ENCODE peak calls at places on chromosomes 1 and 21, in seven cellular contexts. One of them, this sample, is unnamed.

GRCh38 chr21:37370152-37371040 is 3.8 kb downstream of the DYRK1A start:
- DNase-seq in fibroblast of pulmonary artery: peak; percentile 79
- DNase-seq in HFF-Myc: peak; percentile 41
- DNase-seq in activated CD4-positive, CD25-positive, alpha-beta regulatory T cell: no peak
- DNase-seq in NCI-H1694: no peak
- DNase-seq in NCI-H2081: no peak
- DNase-seq in NCI-H187: no peak
- DNase-seq in this sample: no peak

GRCh38 chr1:24364975-24365678 is 46.0 kb downstream of the GRHL3 start:
- DNase-seq in NCI-H2081: no peak
- DNase-seq in activated CD4-positive, CD25-positive, alpha-beta regulatory T cell: no peak
- DNase-seq in HFF-Myc: peak; percentile 60
- DNase-seq in NCI-H1694: peak; percentile 30
- DNase-seq in NCI-H187: no peak
- DNase-seq in fibroblast of pulmonary artery: peak; percentile 80
- DNase-seq in this sample: no peak

GRCh38 chr1:116243673-116244101 is 129.4 kb upstream of the ATP1A1 start:
- DNase-seq in HFF-Myc: no peak
- DNase-seq in fibroblast of pulmonary artery: no peak
- DNase-seq in activated CD4-positive, CD25-positive, alpha-beta regulatory T cell: no peak
- DNase-seq in NCI-H2081: no peak
- DNase-seq in NCI-H1694: no peak
- DNase-seq in NCI-H187: peak; percentile 40
- DNase-seq in this sample: no peak

GRCh38 chr1:63326106-63326472 is 3.7 kb downstream of the FOXD3 start:
- DNase-seq in HFF-Myc: no peak
- DNase-seq in fibroblast of pulmonary artery: no peak
- DNase-seq in NCI-H1694: no peak
- DNase-seq in NCI-H2081: no peak
- DNase-seq in NCI-H187: no peak
- DNase-seq in activated CD4-positive, CD25-positive, alpha-beta regulatory T cell: no peak
- DNase-seq in this sample: no peak

GRCh38 chr1:12138196-12139183 is 28.3 kb upstream of the TNFRSF1B start:
- DNase-seq in NCI-H1694: no peak
- DNase-seq in fibroblast of pulmonary artery: no peak
- DNase-seq in NCI-H2081: no peak
- DNase-seq in HFF-Myc: peak; percentile 51
- DNase-seq in activated CD4-positive, CD25-positive, alpha-beta regulatory T cell: no peak
- DNase-seq in NCI-H187: no peak
- DNase-seq in this sample: no peak

GRCh38 chr1:173669491-173669941 is at the start of gene ANKRD45:
- DNase-seq in activated CD4-positive, CD25-positive, alpha-beta regulatory T cell: peak; percentile 2
- DNase-seq in NCI-H2081: peak; percentile 79
- DNase-seq in NCI-H1694: no peak
- DNase-seq in HFF-Myc: peak; percentile 20
- DNase-seq in fibroblast of pulmonary artery: peak; percentile 57
- DNase-seq in NCI-H187: no peak
- DNase-seq in this sample: no peak

GRCh38 chr1:165696625-165697100 is 1.7 kb downstream of the ALDH9A1 start:
- DNase-seq in fibroblast of pulmonary artery: peak; percentile 95
- DNase-seq in HFF-Myc: peak; percentile 38
- DNase-seq in activated CD4-positive, CD25-positive, alpha-beta regulatory T cell: no peak
- DNase-seq in NCI-H1694: no peak
- DNase-seq in NCI-H187: no peak
- DNase-seq in NCI-H2081: no peak
- DNase-seq in this sample: no peak

GRCh38 chr21:34061983-34062382 is 11.4 kb upstream of the MRPS6 start:
- DNase-seq in NCI-H187: no peak
- DNase-seq in HFF-Myc: no peak
- DNase-seq in NCI-H2081: no peak
- DNase-seq in activated CD4-positive, CD25-positive, alpha-beta regulatory T cell: no peak
- DNase-seq in NCI-H1694: no peak
- DNase-seq in fibroblast of pulmonary artery: peak; percentile 15
- DNase-seq in this sample: no peak

GRCh38 chr1:159040206-159040605 is 30.5 kb downstream of the IFI16 start:
- DNase-seq in NCI-H1694: no peak
- DNase-seq in fibroblast of pulmonary artery: peak; percentile 50
- DNase-seq in HFF-Myc: no peak
- DNase-seq in NCI-H187: no peak
- DNase-seq in activated CD4-positive, CD25-positive, alpha-beta regulatory T cell: no peak
- DNase-seq in NCI-H2081: no peak
- DNase-seq in this sample: no peak

GRCh38 chr1:42484382-42484781 is 21.3 kb downstream of the CCDC30 start:
- DNase-seq in NCI-H1694: peak; percentile 3
- DNase-seq in NCI-H187: no peak
- DNase-seq in fibroblast of pulmonary artery: peak; percentile 77
- DNase-seq in NCI-H2081: no peak
- DNase-seq in activated CD4-positive, CD25-positive, alpha-beta regulatory T cell: no peak
- DNase-seq in HFF-Myc: peak; percentile 82
- DNase-seq in this sample: no peak

GRCh38 chr1:112172294-112172882 is 182.9 kb upstream of the KCND3 start:
- DNase-seq in NCI-H187: no peak
- DNase-seq in NCI-H1694: no peak
- DNase-seq in NCI-H2081: no peak
- DNase-seq in fibroblast of pulmonary artery: peak; percentile 80
- DNase-seq in activated CD4-positive, CD25-positive, alpha-beta regulatory T cell: no peak
- DNase-seq in HFF-Myc: peak; percentile 9
- DNase-seq in this sample: no peak

GRCh38 chr1:237287876-237288517 is 246.0 kb downstream of the RYR2 start:
- DNase-seq in NCI-H2081: peak; percentile 18
- DNase-seq in activated CD4-positive, CD25-positive, alpha-beta regulatory T cell: no peak
- DNase-seq in fibroblast of pulmonary artery: no peak
- DNase-seq in HFF-Myc: no peak
- DNase-seq in NCI-H1694: no peak
- DNase-seq in NCI-H187: no peak
- DNase-seq in this sample: no peak

GRCh38 chr1:63662846-63663245 is 69.6 kb downstream of the PGM1 start:
- DNase-seq in NCI-H187: no peak
- DNase-seq in HFF-Myc: no peak
- DNase-seq in NCI-H1694: no peak
- DNase-seq in NCI-H2081: no peak
- DNase-seq in fibroblast of pulmonary artery: peak; percentile 28
- DNase-seq in activated CD4-positive, CD25-positive, alpha-beta regulatory T cell: no peak
- DNase-seq in this sample: no peak

GRCh38 chr1:147635342-147635741 is 35.0 kb downstream of the ACP6 start:
- DNase-seq in activated CD4-positive, CD25-positive, alpha-beta regulatory T cell: no peak
- DNase-seq in NCI-H1694: no peak
- DNase-seq in fibroblast of pulmonary artery: no peak
- DNase-seq in NCI-H2081: no peak
- DNase-seq in NCI-H187: no peak
- DNase-seq in HFF-Myc: no peak
- DNase-seq in this sample: no peak

This sample was measured in activated effector memory CD4-positive, alpha-beta T cell treated with anti-CD3 and anti-CD28 coated beads, Interleukin-2, amount 50 U/mL, for 16 hours.